ENCODE peak calls at places on chromosome 7, in four cellular contexts. J is A549, X is NT2/D1, A is left colon. V is an unnamed sample.

GRCh38 chr7:20539201-20539600 is 76.3 kb upstream of the ABCB5 start:
- DNase-seq in J (peak), X (peak), A (no peak), V (no peak)

GRCh38 chr7:73615886-73616285 is 8.4 kb downstream of the MLXIPL start:
- DNase-seq in J (no peak), X (no peak), A (no peak), V (no peak)

GRCh38 chr7:33796538-33796937 is 108.8 kb upstream of the BMPER start:
- DNase-seq in J (no peak), X (no peak), A (no peak), V (no peak)

GRCh38 chr7:157397751-157398691 is 61.2 kb downstream of the DNAJB6 start:
- DNase-seq in J (peak), X (peak), A (no peak), V (no peak)

GRCh38 chr7:111750168-111750715 is 187.9 kb upstream of the IMMP2L start:
- DNase-seq in J (no peak), X (no peak), A (no peak), V (no peak)

GRCh38 chr7:43220250-43220649 is 107.8 kb downstream of the HECW1 start:
- DNase-seq in J (no peak), X (no peak), A (no peak), V (peak)

GRCh38 chr7:27184342-27185012 is 555 bp downstream of the HOXA11 start:
- DNase-seq in J (peak), X (no peak), A (peak), V (no peak)

GRCh38 chr7:157843336-157844140 is 506.7 kb downstream of the DNAJB6 start:
- DNase-seq in J (no peak), X (no peak), A (no peak), V (no peak)

GRCh38 chr7:32164341-32164996 is 94.3 kb upstream of the PDE1C start:
- DNase-seq in J (peak), X (peak), A (no peak), V (peak)

GRCh38 chr7:73716318-73716890 is 3.1 kb downstream of the STX1A start:
- DNase-seq in J (no peak), X (no peak), A (no peak), V (no peak)

GRCh38 chr7:13904689-13905088 is 84.8 kb downstream of the ETV1 start:
- DNase-seq in J (no peak), X (no peak), A (no peak), V (no peak)

V was measured in stromal cell of bone marrow.